ENCODE peak calls at places on chromosomes 4 and X, in ten cellular contexts. Y is SJSA1, Z is psoas muscle, J is pancreas, O is mucosa of descending colon, F is K562, K is stomach, H is adrenal gland, A is GM23338, G is HCT116. X is an unnamed sample. For H3K4me1, the result is how much of the 10 kb centered on the place peaks cover.

GRCh38 chr4:38670939-38671593 is 7.1 kb downstream of the KLF3 start:
- DNase-seq in Y (no peak), Z (no peak), J (no peak), O (no peak), F (no peak), K (peak), H (no peak), A (no peak), G (no peak), X (no peak)

GRCh38 chrX:42680651-42681050 is 97.3 kb downstream of the PPP1R2C start:
- DNase-seq in Y (no peak), Z (no peak), J (no peak), O (no peak), F (no peak), K (no peak), H (peak), A (peak), G (no peak), X (peak)

GRCh38 chr4:69689530-69690111 is 36.6 kb upstream of the UGT2A1 start:
- DNase-seq in Y (no peak), Z (no peak), J (no peak), O (no peak), F (peak), K (no peak), H (peak), A (peak), G (peak), X (no peak)

GRCh38 chr4:107629318-107629717 is 90.7 kb downstream of the PAPSS1 start:
- DNase-seq in Y (no peak), Z (no peak), J (no peak), O (no peak), F (no peak), K (no peak), H (no peak), A (no peak), G (no peak), X (no peak)

GRCh38 chr4:87529187-87529586 is at the start of gene SPARCL1:
- DNase-seq in Y (no peak), Z (peak), J (no peak), O (no peak), F (no peak), K (no peak), H (no peak), A (peak), G (no peak), X (peak)

GRCh38 chr4:38125816-38126215 is 165.6 kb downstream of the PTTG2 start:
- DNase-seq in Y (no peak), Z (no peak), J (no peak), O (no peak), F (no peak), K (no peak), H (no peak), A (no peak), G (no peak), X (no peak)

GRCh38 chr4:173834151-173834550 is 304.1 kb upstream of the HAND2 start:
- DNase-seq in Y (no peak), Z (no peak), J (no peak), O (no peak), F (peak), K (no peak), H (no peak), A (peak), G (peak), X (no peak)

GRCh38 chr4:83075271-83075670 is 39.3 kb downstream of the PLAC8 start:
- DNase-seq in Y (no peak), Z (no peak), J (no peak), O (no peak), F (no peak), K (no peak), H (peak), A (no peak), G (no peak), X (no peak)

GRCh38 chrX:40784516-40785151 is 49.3 kb upstream of the MED14 start:
- DNase-seq in Y (no peak), Z (no peak), J (no peak), O (no peak), F (no peak), K (no peak), H (no peak), A (no peak), G (no peak), X (no peak)

GRCh38 chrX:87744391-87744790 is 226.8 kb downstream of the KLHL4 start:
- DNase-seq in Y (no peak), Z (no peak), J (no peak), O (no peak), F (no peak), K (no peak), H (no peak), A (no peak), G (no peak), X (no peak)

GRCh38 chr4:118765399-118765798 is 70.5 kb downstream of the SEC24D start:
- DNase-seq in Y (no peak), Z (no peak), J (no peak), O (no peak), F (peak), K (no peak), H (peak), A (no peak), G (peak), X (no peak)

GRCh38 chr4:122873752-122874151 is 47.1 kb downstream of the FGF2 start:
- DNase-seq in Y (no peak), Z (no peak), J (no peak), O (no peak), F (no peak), K (no peak), H (no peak), A (no peak), G (no peak), X (no peak)

GRCh38 chrX:77505227-77505626 is 58.0 kb downstream of the FGF16 start:
- DNase-seq in Y (no peak), Z (no peak), J (no peak), O (no peak), F (no peak), K (no peak), H (no peak), A (no peak), G (no peak), X (no peak)

GRCh38 chr4:119942806-119943205 is 123.8 kb downstream of the MAD2L1 start:
- DNase-seq in Y (no peak), Z (no peak), J (no peak), O (no peak), F (no peak), K (no peak), H (no peak), A (no peak), G (no peak), X (no peak)

GRCh38 chr4:117455088-117455487 is 369.7 kb upstream of the TRAM1L1 start:
- DNase-seq in Y (no peak), Z (no peak), J (no peak), O (no peak), F (no peak), K (no peak), H (no peak), A (no peak), G (no peak), X (no peak)

GRCh38 chrX:124415115-124415798 is 68.9 kb downstream of the SH2D1A start:
- DNase-seq in Y (no peak), Z (no peak), J (no peak), O (no peak), F (no peak), K (no peak), H (no peak), A (no peak), G (no peak), X (no peak)

GRCh38 chr4:15506464-15506863 is 36.8 kb downstream of the CC2D2A start:
- DNase-seq in Y (no peak), Z (no peak), J (no peak), O (no peak), F (no peak), K (no peak), H (no peak), A (no peak), G (no peak), X (no peak)

GRCh38 chr4:40303751-40304150 is 31.4 kb upstream of the CHRNA9 start:
- DNase-seq in Y (no peak), Z (no peak), J (no peak), O (no peak), F (no peak), K (no peak), H (no peak), A (no peak), G (no peak), X (no peak)

GRCh38 chr4:119034276-119035008 is 101.2 kb upstream of the MYOZ2 start:
- DNase-seq in Y (peak), Z (no peak), J (no peak), O (no peak), F (no peak), K (no peak), H (no peak), A (peak), G (no peak), X (no peak)

GRCh38 chr4:127993150-127993549 is 27.9 kb downstream of the ABHD18 start:
- DNase-seq in Y (no peak), Z (no peak), J (no peak), O (no peak), F (no peak), K (no peak), H (no peak), A (no peak), G (no peak), X (no peak)

GRCh38 chr4:74631338-74631737 is 163.0 kb downstream of the BTC start:
- DNase-seq in Y (no peak), Z (no peak), J (no peak), O (no peak), F (no peak), K (no peak), H (no peak), A (no peak), G (no peak), X (no peak)

GRCh38 chr4:85557016-85557901 is 82.3 kb downstream of the ARHGAP24 start:
- DNase-seq in Y (no peak), Z (no peak), J (peak), O (peak), F (no peak), K (no peak), H (no peak), A (no peak), G (no peak), X (no peak)

GRCh38 chr4:103075894-103076776 is at the start of gene SLC9B2:
- DNase-seq in Y (peak), Z (peak), J (peak), O (peak), F (peak), K (peak), H (peak), A (peak), G (peak), X (peak)

GRCh38 chrX:47687249-47687648 is 28.3 kb upstream of the UXT start:
- DNase-seq in Y (no peak), Z (no peak), J (no peak), O (no peak), F (peak), K (no peak), H (no peak), A (no peak), G (no peak), X (no peak)

GRCh38 chr4:26896636-26897035 is 36.0 kb downstream of the STIM2 start:
- DNase-seq in Y (no peak), Z (no peak), J (no peak), O (no peak), F (no peak), K (no peak), H (no peak), A (no peak), G (no peak), X (no peak)

GRCh38 chr4:164800786-164801185 is 46.9 kb downstream of the SMIM31 start:
- DNase-seq in Y (no peak), Z (no peak), J (no peak), O (no peak), F (no peak), K (no peak), H (no peak), A (peak), G (no peak), X (no peak)

GRCh38 chr4:140136509-140136908 is 17.5 kb downstream of the MAML3 start:
- DNase-seq in Y (no peak), Z (no peak), J (no peak), O (no peak), F (no peak), K (no peak), H (peak), A (no peak), G (no peak), X (no peak)

GRCh38 chr4:108109997-108110416 is 58.7 kb downstream of the LEF1 start:
- DNase-seq in Y (no peak), Z (no peak), J (no peak), O (no peak), F (no peak), K (no peak), H (no peak), A (no peak), G (no peak), X (no peak)

GRCh38 chrX:51496501-51497291 is at the start of gene NUDT11:
- DNase-seq in Y (peak), Z (peak), J (peak), O (peak), F (peak), K (peak), H (peak), A (peak), G (no peak), X (peak)

GRCh38 chr4:95155759-95156451 is 392.9 kb downstream of the UNC5C start:
- DNase-seq in Y (no peak), Z (no peak), J (no peak), O (no peak), F (peak), K (no peak), H (no peak), A (peak), G (peak), X (no peak)

GRCh38 chrX:10512258-10512657 is 108.1 kb downstream of the MID1 start:
- DNase-seq in Y (no peak), Z (no peak), J (no peak), O (no peak), F (no peak), K (no peak), H (no peak), A (no peak), G (no peak), X (no peak)

GRCh38 chr4:88335092-88335665 is 43.5 kb upstream of the HERC6 start:
- DNase-seq in Y (no peak), Z (no peak), J (no peak), O (no peak), F (no peak), K (no peak), H (no peak), A (peak), G (no peak), X (no peak)

GRCh38 chr4:89056953-89057398 is at the start of gene FAM13A:
- DNase-seq in Y (peak), Z (peak), J (peak), O (peak), F (peak), K (peak), H (peak), A (peak), G (peak), X (peak)

GRCh38 chrX:132463411-132463810 is 25.4 kb downstream of the MBNL3 start:
- DNase-seq in Y (no peak), Z (no peak), J (no peak), O (no peak), F (peak), K (no peak), H (no peak), A (peak), G (peak), X (peak)

GRCh38 chr4:151418385-151418784 is 9.4 kb downstream of the FHIP1A start:
- DNase-seq in Y (no peak), Z (no peak), J (no peak), O (no peak), F (no peak), K (no peak), H (no peak), A (no peak), G (peak), X (no peak)

GRCh38 chr4:86108834-86109233 is 251.0 kb downstream of the MAPK10 start:
- DNase-seq in Y (no peak), Z (no peak), J (no peak), O (no peak), F (no peak), K (no peak), H (no peak), A (no peak), G (no peak), X (no peak)

GRCh38 chrX:119686087-119686639 is 6.8 kb downstream of the SEPTIN6 start:
- DNase-seq in Y (no peak), Z (peak), J (no peak), O (no peak), F (no peak), K (no peak), H (no peak), A (no peak), G (no peak), X (no peak)

GRCh38 chrX:49838374-49838773 is 9.3 kb downstream of the PAGE4 start:
- DNase-seq in Y (no peak), Z (no peak), J (no peak), O (no peak), F (peak), K (peak), H (peak), A (peak), G (peak), X (peak)

GRCh38 chr4:3429651-3430050 is 12.1 kb upstream of the HGFAC start:
- DNase-seq in Y (no peak), Z (no peak), J (no peak), O (no peak), F (no peak), K (no peak), H (no peak), A (no peak), G (no peak), X (no peak)

GRCh38 chr4:1872918-1873269 is 1.7 kb downstream of the NSD2 start:
- DNase-seq in Y (no peak), Z (no peak), J (no peak), O (no peak), F (no peak), K (no peak), H (no peak), A (no peak), G (no peak), X (no peak)
- H3K4me3 ChIP-seq in Y (peak), Z (peak), J (no peak), O (no peak), F (peak), K (no peak), H (no peak), A (peak), G (peak), X (no peak)

DNA sequence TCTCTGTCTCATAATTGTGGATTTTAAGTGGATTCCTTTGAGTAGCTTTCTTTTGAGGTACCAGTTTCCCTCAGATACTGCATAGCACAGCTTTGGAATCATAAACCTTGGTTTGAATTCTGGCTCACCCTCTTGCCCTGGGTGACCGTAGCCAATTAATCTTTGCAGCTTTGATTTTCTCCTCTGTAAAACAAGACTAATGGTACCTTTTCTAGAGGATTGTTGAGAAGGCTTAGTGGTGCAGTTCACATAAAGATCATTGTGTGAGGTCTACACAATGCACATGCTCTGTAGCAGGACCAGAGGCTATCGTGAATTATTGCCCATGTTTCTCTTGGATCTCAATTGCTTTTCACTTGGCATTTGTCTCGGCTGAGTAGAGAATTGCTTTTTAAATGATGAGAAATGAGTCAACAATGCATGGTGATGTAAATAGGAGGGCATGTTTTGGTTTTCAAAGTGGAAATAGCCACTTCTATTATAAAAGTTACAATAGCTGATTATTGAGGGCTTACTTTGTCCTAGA is 47.9 kb downstream of the TMEM131L start:
- DNase-seq in Y (peak), Z (no peak), J (no peak), O (no peak), F (no peak), K (no peak), H (no peak), A (no peak), G (peak), X (no peak)
- H3K4me1 ChIP-seq in Y (under half), Z (half or more), J (half or more), O (under half), F (under half), K (under half), H (under half), A (under half), G (half or more), X (under half)

GRCh38 chrX:38327007-38327774 is at the start of gene RPGR:
- DNase-seq in Y (peak), Z (peak), J (peak), O (peak), F (peak), K (peak), H (peak), A (peak), G (peak), X (peak)

GRCh38 chrX:38320819-38321218 is 6.5 kb downstream of the RPGR start:
- DNase-seq in Y (no peak), Z (no peak), J (no peak), O (no peak), F (no peak), K (no peak), H (no peak), A (no peak), G (no peak), X (no peak)

GRCh38 chrX:38327775-38328081 is 419 bp upstream of the RPGR start:
- DNase-seq in Y (no peak), Z (no peak), J (no peak), O (no peak), F (no peak), K (no peak), H (no peak), A (no peak), G (no peak), X (no peak)

DNA sequence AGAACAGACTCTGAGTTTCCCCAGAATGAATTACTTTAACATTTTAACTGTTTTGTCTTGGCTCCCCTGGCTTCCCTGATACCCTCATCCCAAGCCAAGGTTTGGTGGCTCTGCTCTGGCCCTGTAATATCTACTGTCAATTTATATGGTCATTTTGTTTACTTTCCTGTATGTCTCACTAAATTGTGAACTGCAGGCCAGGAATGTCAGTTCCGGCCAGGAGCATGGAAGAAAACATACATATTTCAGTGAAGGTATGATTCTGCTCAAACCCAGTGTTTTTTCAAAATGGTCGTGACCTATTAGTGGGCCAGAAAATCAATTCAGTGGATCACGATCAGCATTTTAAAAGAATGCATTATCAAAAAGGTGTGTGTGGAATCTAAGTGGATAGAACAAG is 1.2 kb downstream of the RPGR start:
- DNase-seq in Y (no peak), Z (no peak), J (no peak), O (no peak), F (no peak), K (no peak), H (no peak), A (no peak), G (no peak), X (no peak)
- H3K4me3 ChIP-seq in Y (peak), Z (peak), J (peak), O (no peak), F (peak), K (peak), H (no peak), A (peak), G (peak), X (no peak)

DNA sequence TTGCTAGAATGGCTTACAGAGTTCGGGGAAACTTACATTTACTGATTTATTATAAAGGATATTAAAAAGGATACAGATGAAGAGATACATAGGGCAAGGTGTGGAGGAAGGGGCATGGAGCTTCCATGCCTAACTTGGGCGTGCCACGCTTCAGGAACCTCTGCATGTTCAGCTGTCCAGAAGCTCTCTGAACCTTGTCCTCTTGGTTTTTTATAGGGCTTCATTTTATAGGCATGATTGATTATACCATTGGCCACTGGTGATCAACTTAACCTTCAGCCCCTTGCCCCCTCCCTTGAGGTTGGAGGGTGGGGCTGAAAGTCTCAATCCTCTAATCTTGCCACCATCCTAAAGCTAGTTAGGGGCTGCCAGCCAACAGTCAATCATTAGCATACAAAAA is 10.7 kb downstream of the SMAD1 start:
- DNase-seq in Y (no peak), Z (no peak), J (no peak), O (no peak), F (no peak), K (no peak), H (no peak), A (no peak), G (no peak), X (no peak)
- H3K4me1 ChIP-seq in Y (under half), Z (half or more), J (under half), O (under half), F (under half), K (under half), H (under half), A (under half), G (under half), X (under half)

GRCh38 chr4:148444296-148445070 is 2.3 kb upstream of the NR3C2 start:
- DNase-seq in Y (no peak), Z (peak), J (peak), O (peak), F (no peak), K (peak), H (peak), A (peak), G (no peak), X (peak)

GRCh38 chr4:148442830-148443549 is 776 bp upstream of the NR3C2 start:
- DNase-seq in Y (no peak), Z (peak), J (no peak), O (no peak), F (no peak), K (no peak), H (peak), A (no peak), G (no peak), X (no peak)

GRCh38 chr4:148445071-148445902 is 3.1 kb upstream of the NR3C2 start:
- DNase-seq in Y (no peak), Z (peak), J (peak), O (peak), F (peak), K (peak), H (peak), A (peak), G (no peak), X (peak)

GRCh38 chr4:148441986-148442829 is at the start of gene NR3C2:
- DNase-seq in Y (peak), Z (peak), J (peak), O (peak), F (peak), K (peak), H (peak), A (peak), G (peak), X (peak)

GRCh38 chr4:148443550-148444295 is 1.5 kb upstream of the NR3C2 start:
- DNase-seq in Y (no peak), Z (peak), J (peak), O (peak), F (no peak), K (peak), H (peak), A (peak), G (no peak), X (peak)
- H3K4me3 ChIP-seq in Y (peak), Z (peak), J (peak), O (peak), F (no peak), K (peak), H (peak), A (peak), G (peak), X (peak)

X was measured in testis.